ENCODE peak calls at places on chromosomes 3 and 15, in seven cellular contexts. I, D, C, Z, W, Q and B are unnamed samples.

GRCh38 chr3:32733631-32734229 is 48.7 kb downstream of the CNOT10 start:
- DNase-seq in Z (peak), W (peak), C (no peak), Q (peak), I (peak), D (no peak), B (no peak)

GRCh38 chr15:68312701-68313204 is 35.2 kb downstream of the FEM1B start:
- DNase-seq in I (no peak), Q (no peak), D (no peak), C (no peak), W (no peak), Z (no peak), B (no peak)

GRCh38 chr3:178353292-178353814 is 182.9 kb upstream of the KCNMB2 start:
- DNase-seq in W (no peak), Q (no peak), D (no peak), C (no peak), I (peak), Z (no peak), B (no peak)

GRCh38 chr3:100245146-100245545 is 15.6 kb upstream of the TBC1D23 start:
- DNase-seq in Z (no peak), C (no peak), Q (no peak), D (no peak), W (no peak), I (no peak), B (no peak)

GRCh38 chr3:158572766-158573060 is 1.7 kb downstream of the MLF1 start:
- DNase-seq in Q (no peak), I (no peak), Z (no peak), C (no peak), W (no peak), D (no peak), B (no peak)

GRCh38 chr3:136753112-136753939 is 1.1 kb upstream of the STAG1 start:
- DNase-seq in C (no peak), D (no peak), W (no peak), Q (no peak), I (peak), Z (no peak), B (no peak)

GRCh38 chr3:26721047-26721446 is 98.5 kb downstream of the LRRC3B start:
- DNase-seq in D (no peak), I (no peak), W (no peak), Z (no peak), C (no peak), Q (no peak), B (no peak)

GRCh38 chr15:84987949-84988624 is 6.4 kb downstream of the PDE8A start:
- DNase-seq in W (no peak), I (no peak), D (no peak), Q (no peak), Z (no peak), C (no peak), B (no peak)

GRCh38 chr3:69079269-69080159 is 651 bp downstream of the UBA3 start:
- DNase-seq in Q (no peak), D (peak), I (peak), W (peak), Z (peak), C (no peak), B (peak)

GRCh38 chr15:83305696-83306291 is 21.3 kb upstream of the BNC1 start:
- DNase-seq in C (no peak), Z (peak), Q (no peak), D (peak), W (peak), I (no peak), B (peak)

GRCh38 chr3:170941551-170941950 is 33.1 kb upstream of the EIF5A2 start:
- DNase-seq in Q (no peak), C (no peak), Z (no peak), I (no peak), W (no peak), D (no peak), B (no peak)

GRCh38 chr3:113594066-113594465 is 61.7 kb downstream of the SIDT1 start:
- DNase-seq in C (no peak), W (no peak), Z (no peak), Q (no peak), I (no peak), D (no peak), B (no peak)

GRCh38 chr3:112134335-112135124 is 1.5 kb upstream of the GCSAM start:
- DNase-seq in C (no peak), D (no peak), W (no peak), I (peak), Z (no peak), Q (no peak), B (no peak)

GRCh38 chr3:93973160-93974126 is at the start of gene PROS1:
- DNase-seq in W (peak), I (peak), D (peak), C (peak), Q (peak), Z (peak), B (peak)

GRCh38 chr3:112761062-112761638 is 85.5 kb downstream of the CD200R1L start:
- DNase-seq in Z (no peak), C (no peak), D (no peak), W (no peak), I (no peak), Q (no peak), B (no peak)

DNA sequence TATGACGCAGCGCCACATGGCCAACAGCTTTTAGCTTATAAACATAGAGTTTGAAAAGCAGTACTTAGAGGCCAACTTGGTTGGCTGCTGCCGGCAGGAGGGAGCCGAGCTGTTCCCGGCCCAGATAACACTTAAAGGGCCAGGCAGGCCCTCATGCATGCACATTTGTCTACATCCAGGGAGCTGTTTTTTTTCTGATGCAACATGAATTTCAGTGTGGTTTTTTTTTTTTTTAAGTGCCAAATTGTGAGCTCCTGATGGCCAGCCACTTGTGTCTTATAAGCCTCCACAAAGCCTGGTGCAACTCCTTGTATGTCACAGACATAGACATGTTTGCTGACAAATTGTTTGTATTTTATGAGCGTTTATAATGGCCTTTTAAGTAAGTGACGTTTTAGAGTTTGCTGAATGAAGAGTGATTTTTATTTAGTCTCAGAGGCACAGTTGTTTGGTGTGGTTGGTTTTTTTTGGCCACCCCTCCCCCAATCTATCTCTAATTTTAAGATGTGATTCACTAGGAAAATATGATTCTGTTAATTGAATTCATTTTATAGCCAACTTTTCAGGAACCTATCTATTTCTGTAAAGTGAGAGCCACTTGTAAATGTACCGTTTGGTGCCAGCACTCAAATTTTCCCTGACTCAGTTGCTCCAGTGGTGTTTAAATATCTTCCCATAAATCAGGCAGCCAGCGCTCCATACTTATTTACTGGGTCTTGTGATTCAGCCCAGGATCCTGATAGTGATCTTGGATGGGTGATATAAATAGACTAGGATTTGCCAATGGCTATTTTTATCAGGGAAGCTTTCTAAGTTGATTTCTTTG is 134.3 kb downstream of the VGLL4 start:
- DNase-seq in C (peak), D (peak), I (peak), Q (peak), Z (peak), W (no peak), B (peak)
- TF ChIP-seq CTCF in C (no peak), D (no peak), I (peak), Q (peak), Z (no peak), W (no peak), B (no peak)

GRCh38 chr15:69685524-69686452 is 233.2 kb downstream of the RPLP1 start:
- DNase-seq in W (no peak), C (peak), I (no peak), Q (no peak), Z (no peak), D (no peak), B (no peak)
- TF ChIP-seq CTCF in W (no peak), C (no peak), I (no peak), Q (no peak), Z (no peak), D (no peak), B (no peak)

DNA sequence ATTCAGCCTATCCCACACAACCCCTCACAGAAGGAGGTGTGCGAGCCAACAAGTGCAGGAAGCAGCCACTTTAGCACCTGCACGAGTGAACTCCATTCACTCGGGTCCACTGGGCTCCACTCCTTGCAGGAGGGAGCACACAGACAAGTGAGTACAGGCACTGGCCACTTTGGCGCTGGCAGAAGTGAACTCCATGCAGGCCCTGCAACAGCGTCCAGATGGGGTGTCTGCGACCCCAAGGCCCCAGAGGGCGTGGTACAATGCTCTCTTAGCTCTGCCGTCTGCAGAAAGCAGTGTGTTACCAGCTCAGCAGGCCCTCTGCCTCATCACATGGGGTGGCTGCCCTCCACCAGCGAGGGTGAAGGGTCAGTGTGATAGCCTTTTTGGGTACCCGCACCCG is 388.0 kb upstream of the CNTN4 start:
- DNase-seq in W (no peak), C (no peak), D (no peak), I (no peak), Z (no peak), Q (no peak), B (no peak)
- TF ChIP-seq CTCF in W (no peak), C (no peak), D (no peak), I (no peak), Z (no peak), Q (no peak), B (no peak)

GRCh38 chr3:46845860-46846623 is 17.2 kb downstream of the MYL3 start:
- DNase-seq in I (peak), Z (peak), C (peak), W (peak), Q (peak), D (peak), B (peak)
- TF ChIP-seq CTCF in I (peak), Z (peak), C (peak), W (no peak), Q (peak), D (peak), B (no peak)

GRCh38 chr15:33738941-33739664 is 229.2 kb upstream of the CHRM5 start:
- DNase-seq in Z (no peak), Q (no peak), D (no peak), I (no peak), C (no peak), W (no peak), B (no peak)

GRCh38 chr15:33730815-33731214 is 237.5 kb upstream of the CHRM5 start:
- DNase-seq in Z (no peak), C (no peak), I (no peak), W (no peak), Q (no peak), D (no peak), B (no peak)

GRCh38 chr15:33737687-33738606 is 230.3 kb upstream of the CHRM5 start:
- DNase-seq in W (peak), Z (peak), D (peak), C (peak), Q (peak), I (peak), B (peak)

GRCh38 chr15:33735143-33735542 is 233.2 kb upstream of the CHRM5 start:
- DNase-seq in Z (no peak), W (no peak), D (no peak), Q (no peak), C (no peak), I (no peak), B (no peak)

GRCh38 chr15:33735637-33736247 is 232.6 kb upstream of the CHRM5 start:
- DNase-seq in C (peak), I (peak), Q (no peak), Z (peak), D (peak), W (peak), B (no peak)
- TF ChIP-seq CTCF in C (peak), I (peak), Q (peak), Z (peak), D (no peak), W (peak), B (no peak)

GRCh38 chr3:134313839-134314587 is 60.2 kb downstream of the AMOTL2 start:
- DNase-seq in D (no peak), W (no peak), I (no peak), Z (no peak), Q (no peak), C (no peak), B (no peak)

GRCh38 chr3:134314588-134315285 is 59.5 kb downstream of the AMOTL2 start:
- DNase-seq in Z (no peak), C (no peak), D (no peak), W (no peak), I (no peak), Q (no peak), B (no peak)

GRCh38 chr3:134311693-134312071 is 61.0 kb upstream of the RYK start:
- DNase-seq in Q (no peak), C (no peak), W (no peak), I (no peak), Z (no peak), D (no peak), B (no peak)

GRCh38 chr3:134312072-134312872 is 61.6 kb upstream of the RYK start:
- DNase-seq in D (peak), I (no peak), Q (no peak), C (no peak), W (no peak), Z (no peak), B (no peak)

DNA sequence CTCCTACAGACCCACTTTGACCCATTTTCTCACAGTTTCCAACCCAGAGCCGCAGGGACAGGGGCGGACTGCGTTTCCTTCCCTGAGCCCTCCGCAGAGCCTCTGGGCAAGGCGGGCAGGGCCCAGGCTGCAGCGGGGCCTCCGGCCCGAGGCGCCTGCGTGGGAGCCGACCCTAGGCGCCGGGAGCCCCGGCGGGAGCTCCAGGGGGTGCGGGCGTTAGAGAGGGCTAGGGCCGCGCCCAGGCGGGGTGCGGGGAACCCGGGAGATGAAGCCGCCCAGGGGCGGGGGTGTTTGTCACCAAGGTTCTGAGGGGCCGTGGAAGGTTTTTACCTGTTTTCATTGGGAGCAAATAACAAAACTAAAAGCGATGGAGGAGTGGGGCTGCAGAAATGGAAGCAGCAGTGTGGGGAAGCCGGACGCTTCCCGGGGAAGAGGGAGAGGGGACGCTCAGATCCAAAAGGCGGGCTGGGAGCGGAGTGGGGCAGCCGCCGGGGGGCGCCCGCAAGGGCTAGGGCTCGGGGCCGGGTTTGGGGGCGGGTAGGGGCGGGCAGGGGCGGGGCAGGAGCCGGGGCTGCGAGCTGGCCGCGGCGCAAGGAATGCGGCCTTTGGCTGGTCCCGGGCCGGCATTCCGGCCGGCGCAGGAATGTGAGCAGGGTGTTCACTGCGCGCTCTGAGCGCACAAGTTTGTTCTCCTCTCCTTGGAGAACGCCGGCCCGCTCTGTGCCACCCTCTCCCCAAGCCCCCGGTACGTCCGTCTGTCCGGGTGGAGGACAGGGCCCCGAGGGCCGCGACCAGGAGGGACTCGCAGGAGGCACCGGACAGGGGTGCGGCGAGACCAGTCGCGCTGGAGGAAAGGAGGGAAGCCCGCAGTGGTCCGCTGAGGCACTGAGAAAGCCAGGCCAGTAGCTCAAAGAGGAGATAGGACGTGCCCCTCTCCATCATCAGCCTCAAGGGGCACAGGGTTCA is 61.1 kb downstream of the AMOTL2 start:
- DNase-seq in Z (peak), I (peak), C (peak), Q (peak), W (peak), D (peak), B (peak)
- TF ChIP-seq CTCF in Z (peak), I (peak), C (peak), Q (peak), W (no peak), D (no peak), B (peak)

DNA sequence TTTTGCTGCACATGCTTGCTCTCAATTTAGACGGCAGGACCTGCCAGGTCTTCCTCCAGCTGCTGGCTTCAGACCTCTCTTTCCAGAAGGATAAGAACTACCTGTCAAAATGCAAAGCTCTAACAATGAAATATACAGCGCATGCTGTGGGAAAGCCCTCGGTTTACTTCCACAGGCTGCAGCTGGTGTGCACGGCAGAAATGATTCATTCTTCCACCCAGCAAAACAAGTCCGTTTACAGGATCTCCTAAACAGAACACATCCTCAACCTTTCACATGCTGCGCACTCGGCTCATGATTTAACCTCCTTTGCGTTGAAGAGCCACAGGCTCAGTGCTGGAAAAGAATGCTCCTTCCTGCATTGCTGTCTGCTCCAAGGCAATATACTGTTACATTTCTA is 92.4 kb upstream of the WNT5A start:
- DNase-seq in I (peak), W (no peak), Q (no peak), D (no peak), C (no peak), Z (no peak), B (no peak)
- TF ChIP-seq CTCF in I (no peak), W (no peak), Q (no peak), D (no peak), C (no peak), Z (no peak), B (no peak)

DNA sequence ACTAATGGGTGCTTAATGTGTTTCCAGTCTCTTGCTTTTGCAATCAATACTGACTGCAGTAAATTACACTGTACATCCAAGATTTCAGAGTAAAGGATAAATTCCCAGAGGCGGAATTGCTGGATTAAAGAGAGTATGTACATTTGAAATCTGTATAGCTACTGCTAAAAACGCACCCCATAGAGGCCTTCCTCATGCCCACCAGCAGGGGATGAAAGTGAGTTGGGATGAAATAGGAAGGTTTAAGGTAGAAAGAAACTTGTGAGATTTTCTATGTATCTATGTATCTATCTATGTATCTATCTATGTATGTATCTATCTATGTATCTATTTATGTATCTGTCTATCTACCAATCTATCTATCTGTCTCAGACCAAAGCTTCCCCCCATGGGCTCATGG is 28.4 kb downstream of the TMEM44 start:
- DNase-seq in W (no peak), Q (no peak), Z (no peak), D (no peak), I (no peak), C (no peak), B (no peak)
- TF ChIP-seq CTCF in W (peak), Q (peak), Z (no peak), D (peak), I (peak), C (no peak), B (peak)

GRCh38 chr15:66885281-66885915 is 180.0 kb upstream of the SMAD3 start:
- DNase-seq in W (no peak), I (no peak), Q (no peak), C (no peak), Z (no peak), D (no peak), B (no peak)

GRCh38 chr15:66881173-66881905 is 179.3 kb downstream of the SMAD6 start:
- DNase-seq in C (no peak), Q (no peak), W (no peak), Z (no peak), D (no peak), I (no peak), B (no peak)

GRCh38 chr15:66884661-66885237 is 180.7 kb upstream of the SMAD3 start:
- DNase-seq in D (no peak), I (no peak), Z (no peak), Q (no peak), W (no peak), C (no peak), B (no peak)

GRCh38 chr15:66882251-66883020 is 180.4 kb downstream of the SMAD6 start:
- DNase-seq in W (no peak), C (no peak), I (peak), D (no peak), Q (peak), Z (no peak), B (no peak)

DNA sequence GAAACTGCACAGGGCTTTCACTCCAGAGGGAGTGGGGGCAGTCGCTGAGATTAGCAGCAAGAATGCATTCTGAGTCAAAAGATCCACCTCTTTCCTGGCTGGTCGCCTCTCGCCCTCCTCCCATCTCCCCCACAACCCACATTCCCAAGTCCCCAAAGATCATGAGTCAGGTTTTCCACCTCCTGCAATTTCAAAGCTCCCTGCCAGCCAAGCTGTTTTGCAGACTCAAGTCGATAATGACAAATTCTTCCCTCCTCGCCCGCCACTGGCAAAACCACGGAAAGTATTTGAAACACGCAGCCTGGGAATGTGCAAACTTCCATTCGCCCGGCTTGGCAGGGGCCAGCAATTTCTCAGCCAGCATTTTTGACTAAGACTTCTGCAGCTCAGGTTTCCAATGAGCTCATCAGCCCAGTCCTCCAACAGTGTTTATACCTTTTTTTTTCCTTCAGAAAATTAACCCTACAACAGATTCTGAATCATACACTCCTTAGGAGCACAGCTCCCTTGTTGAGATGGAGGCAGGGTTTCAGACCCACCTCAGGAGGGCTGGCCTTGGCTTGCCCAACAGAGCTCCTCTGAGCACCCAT is 181.4 kb downstream of the SMAD6 start:
- DNase-seq in Z (peak), I (peak), D (peak), Q (peak), C (peak), W (peak), B (peak)
- TF ChIP-seq CTCF in Z (no peak), I (no peak), D (no peak), Q (no peak), C (no peak), W (no peak), B (no peak)

GRCh38 chr15:52805351-52806283 is 15.5 kb upstream of the ONECUT1 start:
- DNase-seq in C (no peak), Q (no peak), I (no peak), W (no peak), Z (no peak), D (peak), B (no peak)
- TF ChIP-seq CTCF in C (no peak), Q (peak), I (no peak), W (no peak), Z (no peak), D (no peak), B (no peak)